ENCODE peak calls at places on chromosomes 16 and 17, in nine cellular contexts. One of them, this sample, is unnamed.

GRCh38 chr17:30086896-30087295 is 29.7 kb upstream of the NSRP1 start:
- DNase-seq in A549: no peak
- DNase-seq in upper lobe of right lung: no peak
- DNase-seq in GM06990: no peak
- DNase-seq in IMR-90: no peak
- DNase-seq in AG09309: no peak
- DNase-seq in HCT116: no peak
- DNase-seq in CD8-positive, alpha-beta T cell: no peak
- DNase-seq in heart left ventricle: no peak
- DNase-seq in this sample: no peak

GRCh38 chr17:59803377-59803757 is 89.4 kb downstream of the TUBD1 start:
- DNase-seq in A549: no peak
- DNase-seq in upper lobe of right lung: no peak
- DNase-seq in GM06990: no peak
- DNase-seq in IMR-90: no peak
- DNase-seq in AG09309: no peak
- DNase-seq in HCT116: no peak
- DNase-seq in CD8-positive, alpha-beta T cell: no peak
- DNase-seq in heart left ventricle: no peak
- DNase-seq in this sample: no peak

GRCh38 chr16:88658714-88659113 is 4.2 kb downstream of the MVD start:
- DNase-seq in A549: no peak
- DNase-seq in upper lobe of right lung: peak; percentile 60
- DNase-seq in GM06990: no peak
- DNase-seq in IMR-90: no peak
- DNase-seq in AG09309: no peak
- DNase-seq in HCT116: no peak
- DNase-seq in CD8-positive, alpha-beta T cell: no peak
- DNase-seq in heart left ventricle: no peak
- DNase-seq in this sample: no peak

GRCh38 chr17:63645775-63646491 is 23.7 kb downstream of the MAP3K3 start:
- DNase-seq in A549: no peak
- DNase-seq in upper lobe of right lung: no peak
- DNase-seq in GM06990: peak; percentile 41
- DNase-seq in IMR-90: no peak
- DNase-seq in AG09309: no peak
- DNase-seq in HCT116: no peak
- DNase-seq in CD8-positive, alpha-beta T cell: no peak
- DNase-seq in heart left ventricle: no peak
- DNase-seq in this sample: no peak

GRCh38 chr17:80948961-80949450 is 42.6 kb upstream of the CHMP6 start:
- DNase-seq in A549: no peak
- DNase-seq in upper lobe of right lung: peak; percentile 53
- DNase-seq in GM06990: no peak
- DNase-seq in IMR-90: no peak
- DNase-seq in AG09309: no peak
- DNase-seq in HCT116: no peak
- DNase-seq in CD8-positive, alpha-beta T cell: no peak
- DNase-seq in heart left ventricle: no peak
- DNase-seq in this sample: no peak

GRCh38 chr16:29126057-29126494 is 141.2 kb downstream of the LAT start:
- DNase-seq in A549: no peak
- DNase-seq in upper lobe of right lung: peak; percentile 67
- DNase-seq in GM06990: no peak
- DNase-seq in IMR-90: no peak
- DNase-seq in AG09309: no peak
- DNase-seq in HCT116: no peak
- DNase-seq in CD8-positive, alpha-beta T cell: peak; percentile 33
- DNase-seq in heart left ventricle: no peak
- DNase-seq in this sample: no peak

GRCh38 chr16:1028056-1028455 is 44.5 kb upstream of the SSTR5 start:
- DNase-seq in A549: no peak
- DNase-seq in upper lobe of right lung: no peak
- DNase-seq in GM06990: no peak
- DNase-seq in IMR-90: no peak
- DNase-seq in AG09309: no peak
- DNase-seq in HCT116: no peak
- DNase-seq in CD8-positive, alpha-beta T cell: no peak
- DNase-seq in heart left ventricle: no peak
- DNase-seq in this sample: no peak

GRCh38 chr16:3074860-3075545 is 9.6 kb downstream of the IL32 start:
- DNase-seq in A549: no peak
- DNase-seq in upper lobe of right lung: no peak
- DNase-seq in GM06990: peak; percentile 76
- DNase-seq in IMR-90: no peak
- DNase-seq in AG09309: no peak
- DNase-seq in HCT116: no peak
- DNase-seq in CD8-positive, alpha-beta T cell: peak; percentile 86
- DNase-seq in heart left ventricle: no peak
- DNase-seq in this sample: no peak

GRCh38 chr16:19434584-19434983 is 16.9 kb downstream of the TMC5 start:
- DNase-seq in A549: no peak
- DNase-seq in upper lobe of right lung: no peak
- DNase-seq in GM06990: no peak
- DNase-seq in IMR-90: no peak
- DNase-seq in AG09309: no peak
- DNase-seq in HCT116: no peak
- DNase-seq in CD8-positive, alpha-beta T cell: no peak
- DNase-seq in heart left ventricle: no peak
- DNase-seq in this sample: no peak

GRCh38 chr17:18038861-18039534 is at the start of the genes ATPAF2 and GID4:
- DNase-seq in A549: peak; percentile 98
- DNase-seq in upper lobe of right lung: peak; percentile 100
- DNase-seq in GM06990: peak; percentile 100
- DNase-seq in IMR-90: peak; percentile 98
- DNase-seq in AG09309: peak; percentile 93
- DNase-seq in HCT116: peak; percentile 97
- DNase-seq in CD8-positive, alpha-beta T cell: peak; percentile 99
- DNase-seq in heart left ventricle: peak; percentile 99
- DNase-seq in this sample: peak; percentile 100
- TF ChIP-seq CTCF in A549: peak; percentile 9
- TF ChIP-seq CTCF in upper lobe of right lung: no peak
- TF ChIP-seq CTCF in GM06990: peak; percentile 15
- TF ChIP-seq CTCF in IMR-90: no peak
- TF ChIP-seq CTCF in AG09309: no peak
- TF ChIP-seq CTCF in HCT116: no peak
- TF ChIP-seq CTCF in CD8-positive, alpha-beta T cell: no peak
- TF ChIP-seq CTCF in heart left ventricle: no peak
- TF ChIP-seq CTCF in this sample: no peak

GRCh38 chr17:688100-688989 is 26.3 kb downstream of the VPS53 start:
- DNase-seq in A549: no peak
- DNase-seq in upper lobe of right lung: no peak
- DNase-seq in GM06990: no peak
- DNase-seq in IMR-90: peak; percentile 41
- DNase-seq in AG09309: no peak
- DNase-seq in HCT116: no peak
- DNase-seq in CD8-positive, alpha-beta T cell: no peak
- DNase-seq in heart left ventricle: no peak
- DNase-seq in this sample: peak; percentile 41
- TF ChIP-seq CTCF in A549: peak; percentile 21
- TF ChIP-seq CTCF in upper lobe of right lung: peak; percentile 28
- TF ChIP-seq CTCF in GM06990: peak; percentile 8
- TF ChIP-seq CTCF in IMR-90: peak; percentile 36
- TF ChIP-seq CTCF in AG09309: peak; percentile 35
- TF ChIP-seq CTCF in HCT116: peak; percentile 26
- TF ChIP-seq CTCF in CD8-positive, alpha-beta T cell: no peak
- TF ChIP-seq CTCF in heart left ventricle: no peak
- TF ChIP-seq CTCF in this sample: peak; percentile 36

GRCh38 chr16:67543036-67543435 is 14.4 kb downstream of the RIPOR1 start:
- DNase-seq in A549: no peak
- DNase-seq in upper lobe of right lung: peak; percentile 53
- DNase-seq in GM06990: no peak
- DNase-seq in IMR-90: no peak
- DNase-seq in AG09309: no peak
- DNase-seq in HCT116: no peak
- DNase-seq in CD8-positive, alpha-beta T cell: no peak
- DNase-seq in heart left ventricle: no peak
- DNase-seq in this sample: no peak

GRCh38 chr16:67542464-67542863 is 13.8 kb downstream of the RIPOR1 start:
- DNase-seq in A549: peak; percentile 86
- DNase-seq in upper lobe of right lung: peak; percentile 62
- DNase-seq in GM06990: no peak
- DNase-seq in IMR-90: peak; percentile 66
- DNase-seq in AG09309: no peak
- DNase-seq in HCT116: peak; percentile 59
- DNase-seq in CD8-positive, alpha-beta T cell: peak; percentile 76
- DNase-seq in heart left ventricle: no peak
- DNase-seq in this sample: no peak

GRCh38 chr16:67539691-67540635 is 11.3 kb downstream of the RIPOR1 start:
- DNase-seq in A549: no peak
- DNase-seq in upper lobe of right lung: no peak
- DNase-seq in GM06990: no peak
- DNase-seq in IMR-90: no peak
- DNase-seq in AG09309: no peak
- DNase-seq in HCT116: no peak
- DNase-seq in CD8-positive, alpha-beta T cell: no peak
- DNase-seq in heart left ventricle: no peak
- DNase-seq in this sample: no peak

GRCh38 chr16:67540756-67541155 is 12.1 kb downstream of the RIPOR1 start:
- DNase-seq in A549: no peak
- DNase-seq in upper lobe of right lung: no peak
- DNase-seq in GM06990: no peak
- DNase-seq in IMR-90: no peak
- DNase-seq in AG09309: no peak
- DNase-seq in HCT116: no peak
- DNase-seq in CD8-positive, alpha-beta T cell: no peak
- DNase-seq in heart left ventricle: no peak
- DNase-seq in this sample: no peak

GRCh38 chr16:67541391-67542263 is 13.0 kb downstream of the RIPOR1 start:
- DNase-seq in A549: peak; percentile 54
- DNase-seq in upper lobe of right lung: peak; percentile 61
- DNase-seq in GM06990: no peak
- DNase-seq in IMR-90: peak; percentile 37
- DNase-seq in AG09309: no peak
- DNase-seq in HCT116: no peak
- DNase-seq in CD8-positive, alpha-beta T cell: no peak
- DNase-seq in heart left ventricle: no peak
- DNase-seq in this sample: no peak
- TF ChIP-seq CTCF in A549: no peak
- TF ChIP-seq CTCF in upper lobe of right lung: no peak
- TF ChIP-seq CTCF in GM06990: no peak
- TF ChIP-seq CTCF in IMR-90: no peak
- TF ChIP-seq CTCF in AG09309: no peak
- TF ChIP-seq CTCF in HCT116: no peak
- TF ChIP-seq CTCF in CD8-positive, alpha-beta T cell: no peak
- TF ChIP-seq CTCF in heart left ventricle: no peak
- TF ChIP-seq CTCF in this sample: no peak

GRCh38 chr17:45009676-45010467 is 41.6 kb downstream of the DCAKD start:
- DNase-seq in A549: no peak
- DNase-seq in upper lobe of right lung: no peak
- DNase-seq in GM06990: no peak
- DNase-seq in IMR-90: no peak
- DNase-seq in AG09309: no peak
- DNase-seq in HCT116: no peak
- DNase-seq in CD8-positive, alpha-beta T cell: no peak
- DNase-seq in heart left ventricle: no peak
- DNase-seq in this sample: no peak

GRCh38 chr17:45006927-45007461 is 38.9 kb upstream of the C1QL1 start:
- DNase-seq in A549: no peak
- DNase-seq in upper lobe of right lung: no peak
- DNase-seq in GM06990: no peak
- DNase-seq in IMR-90: no peak
- DNase-seq in AG09309: no peak
- DNase-seq in HCT116: no peak
- DNase-seq in CD8-positive, alpha-beta T cell: no peak
- DNase-seq in heart left ventricle: no peak
- DNase-seq in this sample: no peak

GRCh38 chr17:45005700-45006099 is 37.6 kb upstream of the C1QL1 start:
- DNase-seq in A549: no peak
- DNase-seq in upper lobe of right lung: no peak
- DNase-seq in GM06990: no peak
- DNase-seq in IMR-90: no peak
- DNase-seq in AG09309: no peak
- DNase-seq in HCT116: no peak
- DNase-seq in CD8-positive, alpha-beta T cell: no peak
- DNase-seq in heart left ventricle: no peak
- DNase-seq in this sample: no peak

GRCh38 chr17:45011767-45012166 is 39.7 kb downstream of the DCAKD start:
- DNase-seq in A549: no peak
- DNase-seq in upper lobe of right lung: no peak
- DNase-seq in GM06990: no peak
- DNase-seq in IMR-90: no peak
- DNase-seq in AG09309: no peak
- DNase-seq in HCT116: no peak
- DNase-seq in CD8-positive, alpha-beta T cell: no peak
- DNase-seq in heart left ventricle: no peak
- DNase-seq in this sample: no peak

GRCh38 chr17:45008191-45008590 is 40.1 kb upstream of the C1QL1 start:
- DNase-seq in A549: no peak
- DNase-seq in upper lobe of right lung: no peak
- DNase-seq in GM06990: no peak
- DNase-seq in IMR-90: no peak
- DNase-seq in AG09309: no peak
- DNase-seq in HCT116: no peak
- DNase-seq in CD8-positive, alpha-beta T cell: no peak
- DNase-seq in heart left ventricle: no peak
- DNase-seq in this sample: no peak
- TF ChIP-seq CTCF in A549: no peak
- TF ChIP-seq CTCF in upper lobe of right lung: no peak
- TF ChIP-seq CTCF in GM06990: no peak
- TF ChIP-seq CTCF in IMR-90: no peak
- TF ChIP-seq CTCF in AG09309: no peak
- TF ChIP-seq CTCF in HCT116: no peak
- TF ChIP-seq CTCF in CD8-positive, alpha-beta T cell: no peak
- TF ChIP-seq CTCF in heart left ventricle: no peak
- TF ChIP-seq CTCF in this sample: no peak

This sample was measured in endothelial cell.